ENCODE peak calls at places on chromosomes 16 and 17, in four cellular contexts. C is IMR-90, V is H9, P is mesendoderm. O is an unnamed sample.

GRCh38 chr17:53900951-53901350 is 78.2 kb downstream of the KIF2B start:
- DNase-seq in V (no peak), P (no peak), C (no peak), O (no peak)

GRCh38 chr17:44807817-44808155 is 22.3 kb downstream of the GJC1 start:
- DNase-seq in V (no peak), C (no peak), P (no peak), O (no peak)

GRCh38 chr17:43341705-43342600 is 56.8 kb upstream of the ARL4D start:
- DNase-seq in C (peak), V (no peak), P (no peak), O (no peak)

GRCh38 chr16:66942981-66943380 is 7.7 kb downstream of the CES2 start:
- DNase-seq in P (no peak), C (no peak), V (no peak), O (no peak)

GRCh38 chr17:28983286-28984240 is 22.3 kb downstream of the SEZ6 start:
- DNase-seq in C (peak), V (no peak), P (peak), O (no peak)

GRCh38 chr16:4859900-4860255 is 12.6 kb downstream of the UBN1 start:
- DNase-seq in V (no peak), C (peak), P (no peak), O (no peak)

GRCh38 chr16:72604375-72604774 is 432.4 kb upstream of the PMFBP1 start:
- DNase-seq in V (no peak), C (no peak), P (no peak), O (no peak)

GRCh38 chr16:89918453-89919347 is at the start of gene MC1R:
- DNase-seq in C (peak), P (peak), V (peak), O (peak)

GRCh38 chr17:79534851-79535727 is 75.8 kb downstream of the RBFOX3 start:
- DNase-seq in C (no peak), P (no peak), V (no peak), O (no peak)

GRCh38 chr16:78292726-78293380 is 193.4 kb downstream of the WWOX start:
- DNase-seq in P (no peak), V (no peak), C (no peak), O (no peak)

GRCh38 chr17:76076765-76077581 is 2.0 kb upstream of the ZACN start:
- DNase-seq in P (no peak), C (peak), V (peak), O (peak)

GRCh38 chr17:11813278-11813677 is 184.0 kb downstream of the ZNF18 start:
- DNase-seq in P (no peak), C (no peak), V (no peak), O (no peak)

GRCh38 chr17:27577884-27578717 is 52.9 kb upstream of the LGALS9 start:
- DNase-seq in C (peak), P (peak), V (no peak), O (no peak)

GRCh38 chr16:67154578-67155304 is 3.9 kb upstream of the B3GNT9 start:
- DNase-seq in V (peak), C (no peak), P (no peak), O (no peak)

GRCh38 chr16:81524382-81524781 is 79.8 kb downstream of the CMIP start:
- DNase-seq in P (no peak), V (no peak), C (no peak), O (no peak)

GRCh38 chr16:9407206-9407758 is 315.8 kb downstream of the HAPSTR1 start:
- DNase-seq in C (no peak), P (peak), V (no peak), O (no peak)

GRCh38 chr16:24737391-24737871 is 8.0 kb downstream of the TNRC6A start:
- DNase-seq in C (peak), P (no peak), V (no peak), O (no peak)

GRCh38 chr17:77438241-77439204 is 297.8 kb downstream of the SEC14L1 start:
- DNase-seq in V (no peak), C (no peak), P (no peak), O (no peak)

GRCh38 chr16:9836118-9836736 is 346.0 kb downstream of the GRIN2A start:
- DNase-seq in V (no peak), C (no peak), P (no peak), O (no peak)

GRCh38 chr16:58077796-58078195 is 51.4 kb downstream of the CFAP20 start:
- DNase-seq in C (no peak), V (no peak), P (no peak), O (no peak)

GRCh38 chr16:16014329-16015224 is 65.2 kb downstream of the ABCC1 start:
- DNase-seq in P (no peak), V (no peak), C (peak), O (no peak)

GRCh38 chr16:56600398-56600999 is 7.9 kb upstream of the MT2A start:
- DNase-seq in C (peak), P (peak), V (no peak), O (no peak)

GRCh38 chr17:12789075-12789975 is at the start of gene ARHGAP44:
- DNase-seq in V (peak), P (peak), C (peak), O (peak)

GRCh38 chr17:61405047-61405685 is 5.5 kb downstream of the TBX2 start:
- DNase-seq in C (peak), P (no peak), V (peak), O (no peak)

GRCh38 chr16:188674-189073 is 8.4 kb downstream of the HBQ1 start:
- DNase-seq in V (no peak), P (peak), C (no peak), O (no peak)

GRCh38 chr16:85037050-85037410 is 9.4 kb downstream of the KIAA0513 start:
- DNase-seq in P (no peak), C (peak), V (no peak), O (no peak)

GRCh38 chr17:43950554-43950953 is 3.2 kb downstream of the PYY start:
- DNase-seq in C (no peak), P (no peak), V (no peak), O (no peak)

GRCh38 chr16:49464877-49465504 is 91.4 kb downstream of the C16orf78 start:
- DNase-seq in P (peak), C (no peak), V (peak), O (peak)

GRCh38 chr16:86747761-86748160 is 169.4 kb downstream of the FOXL1 start:
- DNase-seq in V (no peak), P (no peak), C (no peak), O (no peak)
- H4K5ac ChIP-seq in V (no peak), P (no peak), C (no peak), O (no peak)

GRCh38 chr17:16005641-16006040 is 6.0 kb downstream of the TTC19 start:
- DNase-seq in V (no peak), C (peak), P (no peak), O (no peak)

GRCh38 chr17:16001498-16001897 is 1.9 kb downstream of the TTC19 start:
- DNase-seq in C (no peak), V (no peak), P (no peak), O (no peak)

GRCh38 chr17:16002708-16003265 is 3.2 kb downstream of the TTC19 start:
- DNase-seq in P (no peak), V (no peak), C (no peak), O (no peak)

GRCh38 chr17:16007439-16007838 is 7.8 kb downstream of the TTC19 start:
- DNase-seq in P (no peak), V (no peak), C (no peak), O (no peak)

DNA sequence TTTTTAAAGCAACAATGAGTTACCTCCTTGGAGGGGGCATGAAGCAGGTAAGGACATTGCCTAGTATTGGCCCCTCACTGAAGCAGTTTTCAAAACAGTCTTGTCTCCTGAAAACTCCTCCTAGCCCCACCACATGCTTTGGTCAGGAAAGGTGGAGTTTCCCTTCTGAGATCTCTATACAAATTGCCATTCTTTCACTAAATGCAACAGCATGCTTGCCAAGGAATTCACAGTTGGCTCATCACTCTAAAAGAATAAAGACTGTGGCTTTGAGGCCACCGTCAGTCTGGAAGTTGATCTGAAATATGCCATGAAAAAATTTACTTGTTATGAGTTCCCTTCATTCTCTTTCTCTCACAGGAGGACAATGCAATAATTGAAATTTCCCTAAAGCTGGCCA is 4.2 kb downstream of the TTC19 start:
- DNase-seq in C (no peak), P (no peak), V (no peak), O (no peak)
- H4K5ac ChIP-seq in C (no peak), P (no peak), V (no peak), O (no peak)

GRCh38 chr17:33403194-33403593 is 110.1 kb upstream of the ASIC2 start:
- DNase-seq in V (no peak), P (no peak), C (no peak), O (no peak)
- H4K5ac ChIP-seq in V (no peak), P (no peak), C (no peak), O (no peak)

GRCh38 chr17:40820228-40820838 is 2.1 kb downstream of the KRT10 start:
- DNase-seq in V (no peak), P (no peak), C (no peak), O (no peak)
- H4K5ac ChIP-seq in V (no peak), P (no peak), C (peak), O (no peak)

GRCh38 chr17:82839617-82840292 is at the start of gene ZNF750:
- DNase-seq in C (no peak), V (no peak), P (peak), O (no peak)
- H4K5ac ChIP-seq in C (no peak), V (no peak), P (no peak), O (peak)

O was measured in H1.